ENCODE peak calls at places on chromosome 1, in five cellular contexts. P, X, Q, E and H are unnamed samples.

GRCh38 chr1:35554261-35555211 is 2.7 kb downstream of the KIAA0319L start:
- DNase-seq in P (no peak), X (no peak), Q (no peak), E (no peak), H (no peak)

GRCh38 chr1:16978589-16979474 is 1.6 kb downstream of the MFAP2 start:
- DNase-seq in P (peak; percentile 92), X (no peak), Q (peak; percentile 48), E (peak; percentile 75), H (no peak)

GRCh38 chr1:224408294-224408590 is 26.4 kb downstream of the WDR26 start:
- DNase-seq in P (no peak), X (no peak), Q (no peak), E (no peak), H (no peak)

GRCh38 chr1:51305371-51305823 is 25.0 kb downstream of the TTC39A start:
- DNase-seq in P (no peak), X (no peak), Q (no peak), E (peak; percentile 53), H (peak; percentile 39)

GRCh38 chr1:42670425-42670824 is 11.8 kb upstream of the YBX1 start:
- DNase-seq in P (no peak), X (no peak), Q (no peak), E (no peak), H (no peak)

GRCh38 chr1:185155600-185156320 is 993 bp downstream of the TRMT1L start:
- DNase-seq in P (no peak), X (no peak), Q (no peak), E (peak; percentile 16), H (peak; percentile 8)

GRCh38 chr1:112957133-112957812 is 1.3 kb upstream of the SLC16A1 start:
- DNase-seq in P (peak; percentile 68), X (no peak), Q (peak; percentile 52), E (peak; percentile 37), H (peak; percentile 3)

GRCh38 chr1:84785231-84785630 is 95.0 kb upstream of the SSX2IP start:
- DNase-seq in P (no peak), X (no peak), Q (no peak), E (no peak), H (no peak)

GRCh38 chr1:65063025-65063424 is 85.0 kb upstream of the AK4 start:
- DNase-seq in P (no peak), X (no peak), Q (no peak), E (no peak), H (peak; percentile 7)
- TF ChIP-seq CTCF in P (no peak), X (no peak), Q (peak; percentile 11), E (peak; percentile 31), H (peak; percentile 55)

DNA sequence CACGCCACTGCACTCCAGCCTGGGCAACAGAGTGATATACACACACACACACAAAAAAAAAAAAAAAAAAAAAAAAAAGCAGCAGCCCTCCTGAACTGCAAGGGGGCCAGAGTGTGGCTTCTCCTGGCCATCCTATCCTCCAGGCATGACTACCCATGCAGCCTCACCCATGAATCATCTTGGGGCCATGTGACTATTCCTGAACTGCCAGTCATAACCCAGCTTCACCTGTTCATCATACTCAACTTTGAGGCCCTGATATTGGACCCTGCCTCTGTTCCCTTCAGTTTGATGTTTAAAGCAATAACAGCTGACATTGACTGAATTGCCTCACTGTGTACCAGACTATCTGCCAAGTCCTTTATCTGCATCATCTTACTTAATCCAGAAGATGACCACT is 2.8 kb upstream of the HPCAL4 start:
- DNase-seq in P (no peak), X (no peak), Q (no peak), E (no peak), H (no peak)
- TF ChIP-seq CTCF in P (no peak), X (no peak), Q (no peak), E (no peak), H (no peak)

GRCh38 chr1:14369526-14370213 is 228.8 kb upstream of the KAZN start:
- DNase-seq in P (no peak), X (no peak), Q (no peak), E (no peak), H (no peak)

GRCh38 chr1:14365226-14365994 is 233.1 kb upstream of the KAZN start:
- DNase-seq in P (no peak), X (no peak), Q (no peak), E (no peak), H (no peak)

GRCh38 chr1:14363707-14364413 is 234.6 kb upstream of the KAZN start:
- DNase-seq in P (no peak), X (no peak), Q (no peak), E (no peak), H (no peak)

GRCh38 chr1:14367444-14367843 is 231.0 kb upstream of the KAZN start:
- DNase-seq in P (no peak), X (no peak), Q (no peak), E (no peak), H (no peak)

DNA sequence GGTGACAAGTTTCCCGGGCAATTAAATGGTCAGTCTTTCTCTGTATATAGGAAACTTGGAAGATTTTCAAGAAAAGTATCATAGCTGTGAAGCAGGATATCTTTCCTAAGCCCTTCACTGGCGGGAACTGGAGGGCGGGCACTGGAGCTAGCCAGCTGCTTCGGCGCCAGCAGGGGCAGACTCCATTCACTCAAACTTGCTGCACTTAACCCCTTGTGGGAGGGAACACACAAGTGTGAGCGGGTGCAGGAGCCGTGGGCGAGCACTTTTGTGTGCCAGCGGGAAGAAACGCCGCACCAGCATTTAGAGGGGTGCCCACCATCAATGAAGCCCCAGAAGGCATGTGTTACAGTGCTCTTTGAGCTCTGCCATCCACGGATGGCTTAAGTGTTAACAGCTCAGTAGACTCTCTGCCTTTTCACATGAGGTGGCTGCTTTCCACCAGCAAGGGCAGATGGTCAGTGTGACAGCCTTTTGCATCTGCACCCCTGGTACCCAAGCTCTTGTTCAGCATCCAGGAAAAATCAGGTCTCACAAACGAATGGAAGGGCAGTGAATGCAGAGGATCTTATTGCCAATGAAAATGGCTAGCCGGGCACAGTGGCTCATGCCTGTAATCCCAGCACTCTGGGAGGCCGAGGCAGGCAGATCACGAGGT is 232.0 kb upstream of the KAZN start:
- DNase-seq in P (no peak), X (no peak), Q (peak; percentile 17), E (peak; percentile 56), H (no peak)
- TF ChIP-seq CTCF in P (peak; percentile 25), X (no peak), Q (peak; percentile 45), E (no peak), H (no peak)

GRCh38 chr1:31976401-31976800 is 37.3 kb upstream of the KHDRBS1 start:
- DNase-seq in P (no peak), X (no peak), Q (no peak), E (no peak), H (no peak)

GRCh38 chr1:31981976-31982375 is 31.7 kb upstream of the KHDRBS1 start:
- DNase-seq in P (no peak), X (no peak), Q (no peak), E (no peak), H (no peak)

GRCh38 chr1:31980835-31981782 is 32.6 kb upstream of the KHDRBS1 start:
- DNase-seq in P (no peak), X (no peak), Q (no peak), E (no peak), H (no peak)

GRCh38 chr1:31978853-31979400 is 34.7 kb upstream of the KHDRBS1 start:
- DNase-seq in P (no peak), X (no peak), Q (no peak), E (no peak), H (no peak)

GRCh38 chr1:31977361-31978131 is 36.1 kb upstream of the KHDRBS1 start:
- DNase-seq in P (peak; percentile 70), X (no peak), Q (no peak), E (peak; percentile 43), H (peak; percentile 16)
- TF ChIP-seq CTCF in P (peak; percentile 62), X (no peak), Q (peak; percentile 55), E (peak; percentile 33), H (peak; percentile 28)

DNA sequence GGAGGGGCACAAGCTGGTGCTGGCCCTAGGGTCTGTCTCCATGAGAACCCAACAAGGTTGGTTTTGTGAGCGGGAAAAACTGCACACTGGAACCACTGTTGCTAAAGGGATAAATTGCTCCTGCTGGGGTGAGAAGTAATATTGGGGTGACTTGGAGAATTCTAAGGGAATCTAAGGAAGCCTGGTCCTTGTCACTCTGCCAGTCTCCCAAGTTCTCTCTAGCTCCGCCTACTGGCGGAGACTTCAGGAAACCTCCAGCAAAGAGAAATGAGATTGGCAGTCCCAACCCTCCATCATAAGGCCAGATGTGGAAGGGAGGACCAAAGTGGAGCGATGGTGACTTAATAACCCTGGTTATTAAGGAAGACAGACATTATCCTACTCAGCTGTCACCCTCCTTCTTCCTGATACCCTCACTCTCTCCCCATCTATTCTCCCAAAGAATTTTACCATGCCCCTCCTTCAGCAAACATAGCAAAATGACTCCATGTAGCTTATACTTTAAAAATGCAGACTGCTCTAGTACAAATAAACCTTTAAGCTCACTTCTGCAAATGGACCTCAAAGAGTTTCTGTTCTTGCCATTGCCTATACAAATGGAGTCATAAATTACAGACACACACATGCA is 2.7 kb downstream of the LCE1F start:
- DNase-seq in P (no peak), X (no peak), Q (no peak), E (no peak), H (peak; percentile 26)
- TF ChIP-seq CTCF in P (peak; percentile 33), X (no peak), Q (peak; percentile 38), E (no peak), H (no peak)